ENCODE peak calls at places on chromosomes 13 and 19, in nine cellular contexts. I is endodermal cell, X is SK-N-SH, T is BE2C, P is epithelial cell of esophagus, Q is astrocyte of the spinal cord, G is WERI-Rb-1, N is psoas muscle, U is IMR-90. W is an unnamed sample.

GRCh38 chr19:23699521-23699860 is 12.5 kb upstream of the ZNF675 start:
- DNase-seq in I (no peak), X (peak), T (no peak), P (peak), Q (no peak), G (no peak), N (no peak), U (no peak), W (no peak)

GRCh38 chr19:31066385-31066784 is 282.9 kb downstream of the TSHZ3 start:
- DNase-seq in I (no peak), X (no peak), T (no peak), P (peak), Q (peak), G (no peak), N (no peak), U (peak), W (peak)

GRCh38 chr19:756232-756631 is 5.3 kb downstream of the MISP start:
- DNase-seq in I (peak), X (peak), T (peak), P (peak), Q (peak), G (no peak), N (no peak), U (peak), W (peak)

GRCh38 chr19:4352701-4353121 is 9.3 kb downstream of the MPND start:
- DNase-seq in I (peak), X (peak), T (peak), P (peak), Q (peak), G (peak), N (no peak), U (peak), W (peak)

GRCh38 chr13:73870970-73871935 is 263.0 kb downstream of the KLF12 start:
- DNase-seq in I (peak), X (no peak), T (no peak), P (peak), Q (peak), G (no peak), N (no peak), U (peak), W (peak)

GRCh38 chr13:60617863-60618733 is 221.1 kb downstream of the TDRD3 start:
- DNase-seq in I (peak), X (no peak), T (no peak), P (peak), Q (peak), G (no peak), N (no peak), U (peak), W (peak)

GRCh38 chr13:64819081-64819480 is 2411.1 kb downstream of the PCDH9 start:
- DNase-seq in I (no peak), X (no peak), T (no peak), P (peak), Q (peak), G (no peak), N (no peak), U (peak), W (no peak)

GRCh38 chr13:76029088-76029487 is 393.0 kb downstream of the LMO7 start:
- DNase-seq in I (no peak), X (no peak), T (no peak), P (no peak), Q (no peak), G (no peak), N (no peak), U (no peak), W (no peak)

GRCh38 chr13:112213467-112214245 is 146.7 kb downstream of the SOX1 start:
- DNase-seq in I (no peak), X (no peak), T (no peak), P (no peak), Q (no peak), G (no peak), N (no peak), U (no peak), W (no peak)

GRCh38 chr19:3249408-3249807 is 24.9 kb downstream of the CELF5 start:
- DNase-seq in I (peak), X (peak), T (peak), P (no peak), Q (no peak), G (peak), N (no peak), U (no peak), W (no peak)

GRCh38 chr19:34345934-34346333 is 19.1 kb upstream of the GPI start:
- DNase-seq in I (peak), X (peak), T (peak), P (peak), Q (peak), G (peak), N (peak), U (peak), W (peak)

GRCh38 chr13:52850396-52851152 is 2.1 kb upstream of the PCDH8 start:
- DNase-seq in I (peak), X (peak), T (peak), P (peak), Q (peak), G (peak), N (peak), U (peak), W (peak)

GRCh38 chr19:16338470-16339360 is 14.1 kb downstream of the KLF2 start:
- DNase-seq in I (peak), X (no peak), T (no peak), P (peak), Q (peak), G (no peak), N (peak), U (peak), W (peak)

GRCh38 chr13:76890036-76890435 is 3.8 kb upstream of the KCTD12 start:
- DNase-seq in I (no peak), X (no peak), T (no peak), P (peak), Q (peak), G (no peak), N (no peak), U (peak), W (peak)

GRCh38 chr19:19672816-19673215 is 4.2 kb downstream of the ZNF101 start:
- DNase-seq in I (no peak), X (no peak), T (no peak), P (peak), Q (no peak), G (no peak), N (no peak), U (no peak), W (no peak)

GRCh38 chr13:98155475-98156111 is 12.7 kb downstream of the FARP1 start:
- DNase-seq in I (no peak), X (no peak), T (peak), P (peak), Q (peak), G (no peak), N (no peak), U (peak), W (peak)

GRCh38 chr13:66805657-66806056 is 424.5 kb downstream of the PCDH9 start:
- DNase-seq in I (no peak), X (no peak), T (no peak), P (no peak), Q (peak), G (no peak), N (no peak), U (peak), W (no peak)

GRCh38 chr19:53519431-53519830 is 18.5 kb upstream of the ZNF331 start:
- DNase-seq in I (no peak), X (no peak), T (no peak), P (no peak), Q (no peak), G (no peak), N (no peak), U (no peak), W (no peak)

GRCh38 chr13:113647351-113648217 is 10.4 kb downstream of the ATP4B start:
- DNase-seq in I (peak), X (peak), T (peak), P (peak), Q (peak), G (peak), N (peak), U (no peak), W (peak)

GRCh38 chr13:27481766-27482165 is 31.4 kb upstream of the MTIF3 start:
- DNase-seq in I (peak), X (peak), T (peak), P (peak), Q (peak), G (peak), N (peak), U (peak), W (no peak)

GRCh38 chr19:4504297-4504701 is 14.0 kb downstream of the PLIN4 start:
- DNase-seq in I (no peak), X (no peak), T (no peak), P (no peak), Q (no peak), G (no peak), N (no peak), U (no peak), W (no peak)

GRCh38 chr19:17473041-17473440 is 2.7 kb downstream of the SLC27A1 start:
- DNase-seq in I (no peak), X (no peak), T (no peak), P (peak), Q (peak), G (peak), N (no peak), U (peak), W (peak)

GRCh38 chr19:1384478-1385110 is 887 bp downstream of the NDUFS7 start:
- DNase-seq in I (no peak), X (no peak), T (no peak), P (no peak), Q (no peak), G (no peak), N (no peak), U (no peak), W (no peak)

GRCh38 chr19:11479090-11479469 is 1.8 kb downstream of the ELAVL3 start:
- DNase-seq in I (no peak), X (no peak), T (no peak), P (no peak), Q (no peak), G (no peak), N (no peak), U (no peak), W (no peak)

DNA sequence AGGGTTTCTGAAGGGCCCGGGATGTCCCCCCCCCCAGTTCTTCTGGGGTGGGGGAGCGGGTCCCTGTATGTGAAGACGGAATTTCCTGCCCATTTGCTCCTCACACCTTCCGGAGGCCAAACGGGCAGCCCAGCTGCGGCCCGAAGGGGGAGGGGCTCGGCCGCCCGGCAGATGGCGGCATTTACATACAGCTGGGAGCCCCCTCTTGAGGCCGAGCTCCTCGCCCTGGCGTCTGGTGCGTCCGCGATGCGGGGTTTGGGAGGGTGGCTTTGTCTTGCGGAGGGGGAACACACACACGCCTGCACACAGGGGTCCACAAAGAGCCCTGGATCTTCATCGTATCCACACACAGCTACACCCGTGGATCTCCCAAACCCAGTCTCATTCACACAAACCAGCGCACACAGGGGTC is 891 bp upstream of the DLL3 start:
- DNase-seq in I (peak), X (peak), T (peak), P (peak), Q (peak), G (peak), N (no peak), U (peak), W (no peak)
- TF ChIP-seq CTCF in I (peak), X (peak), T (peak), P (peak), Q (peak), G (peak), N (peak), U (peak), W (peak)

DNA sequence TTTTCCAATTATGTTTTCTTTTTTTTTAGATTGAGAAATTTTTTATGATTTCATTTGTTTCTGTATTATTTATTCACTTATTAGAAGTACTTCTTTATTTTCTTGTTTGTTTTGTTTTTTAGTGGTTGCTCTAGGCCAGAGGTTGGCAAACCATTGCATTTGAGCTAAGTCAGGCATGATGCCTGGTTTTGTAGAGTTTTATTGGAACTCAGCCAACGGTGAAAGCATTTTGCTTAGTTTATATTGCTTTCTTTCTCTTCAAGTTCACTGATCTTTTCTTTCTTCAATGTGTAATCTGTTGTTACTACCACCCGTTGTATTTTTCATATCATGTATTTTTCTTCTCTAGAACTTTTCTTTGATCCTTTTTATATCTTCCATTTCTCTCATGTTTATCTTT is 19.7 kb downstream of the ZNF567 start:
- DNase-seq in I (no peak), X (no peak), T (no peak), P (no peak), Q (no peak), G (no peak), N (no peak), U (no peak), W (no peak)
- H3K4me3 ChIP-seq in I (peak), X (no peak), T (no peak), P (no peak), Q (no peak), G (no peak), N (no peak), U (no peak), W (no peak)

DNA sequence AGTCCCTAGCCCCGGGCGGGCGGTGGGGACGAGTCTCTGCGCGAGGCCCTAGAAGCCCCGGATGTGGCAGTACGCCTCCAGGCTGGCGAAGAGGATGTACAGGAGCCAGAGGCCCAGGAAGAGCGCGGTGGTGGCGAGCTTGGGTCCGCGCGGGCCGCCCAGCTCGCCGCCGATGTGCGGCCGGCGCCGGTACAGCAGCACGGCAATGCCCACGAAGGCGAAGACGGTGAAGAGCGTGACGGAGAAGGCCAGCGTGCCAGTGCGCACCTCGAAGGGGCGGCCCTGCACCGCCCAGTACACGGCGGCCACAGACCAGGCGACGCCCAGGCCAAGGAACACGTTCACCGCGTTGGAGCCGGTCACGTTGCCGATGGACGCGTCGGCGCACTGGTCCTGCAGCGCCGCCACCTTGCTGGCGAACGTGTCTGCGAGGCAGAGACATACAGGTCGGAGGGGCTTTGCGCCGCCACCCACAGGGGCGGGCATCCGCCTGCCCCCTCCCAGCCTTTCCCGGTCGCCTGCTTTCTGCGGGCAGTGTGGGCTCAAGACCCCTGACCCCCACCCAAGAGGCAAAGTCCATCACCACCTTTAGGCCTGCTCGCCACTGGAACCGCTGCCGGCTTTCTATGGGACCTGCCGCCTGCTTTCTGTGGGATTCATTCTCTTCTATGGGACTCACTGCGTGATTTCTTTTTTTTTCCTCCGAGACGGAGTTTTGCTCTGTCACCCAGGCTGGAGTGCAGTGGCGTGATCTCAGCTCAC is 10.9 kb upstream of the MEIS3 start:
- DNase-seq in I (peak), X (no peak), T (no peak), P (peak), Q (peak), G (no peak), N (no peak), U (peak), W (peak)
- TF ChIP-seq CTCF in I (peak), X (no peak), T (no peak), P (peak), Q (no peak), G (no peak), N (no peak), U (no peak), W (peak)

GRCh38 chr13:101880581-101880980 is 428.1 kb downstream of the ITGBL1 start:
- DNase-seq in I (no peak), X (no peak), T (no peak), P (no peak), Q (no peak), G (no peak), N (no peak), U (no peak), W (no peak)

GRCh38 chr13:101876951-101877350 is 424.5 kb downstream of the ITGBL1 start:
- DNase-seq in I (no peak), X (no peak), T (no peak), P (no peak), Q (no peak), G (no peak), N (no peak), U (no peak), W (no peak)

GRCh38 chr13:101875091-101875490 is 422.6 kb downstream of the ITGBL1 start:
- DNase-seq in I (no peak), X (no peak), T (no peak), P (no peak), Q (no peak), G (no peak), N (no peak), U (no peak), W (no peak)

GRCh38 chr13:101881593-101881992 is 429.1 kb downstream of the ITGBL1 start:
- DNase-seq in I (no peak), X (no peak), T (no peak), P (no peak), Q (no peak), G (no peak), N (no peak), U (no peak), W (no peak)

GRCh38 chr13:101875717-101876393 is 423.4 kb downstream of the ITGBL1 start:
- DNase-seq in I (no peak), X (no peak), T (no peak), P (peak), Q (peak), G (no peak), N (no peak), U (peak), W (peak)
- H3K4me3 ChIP-seq in I (no peak), X (no peak), T (no peak), P (no peak), Q (no peak), G (no peak), N (no peak), U (no peak), W (no peak)

DNA sequence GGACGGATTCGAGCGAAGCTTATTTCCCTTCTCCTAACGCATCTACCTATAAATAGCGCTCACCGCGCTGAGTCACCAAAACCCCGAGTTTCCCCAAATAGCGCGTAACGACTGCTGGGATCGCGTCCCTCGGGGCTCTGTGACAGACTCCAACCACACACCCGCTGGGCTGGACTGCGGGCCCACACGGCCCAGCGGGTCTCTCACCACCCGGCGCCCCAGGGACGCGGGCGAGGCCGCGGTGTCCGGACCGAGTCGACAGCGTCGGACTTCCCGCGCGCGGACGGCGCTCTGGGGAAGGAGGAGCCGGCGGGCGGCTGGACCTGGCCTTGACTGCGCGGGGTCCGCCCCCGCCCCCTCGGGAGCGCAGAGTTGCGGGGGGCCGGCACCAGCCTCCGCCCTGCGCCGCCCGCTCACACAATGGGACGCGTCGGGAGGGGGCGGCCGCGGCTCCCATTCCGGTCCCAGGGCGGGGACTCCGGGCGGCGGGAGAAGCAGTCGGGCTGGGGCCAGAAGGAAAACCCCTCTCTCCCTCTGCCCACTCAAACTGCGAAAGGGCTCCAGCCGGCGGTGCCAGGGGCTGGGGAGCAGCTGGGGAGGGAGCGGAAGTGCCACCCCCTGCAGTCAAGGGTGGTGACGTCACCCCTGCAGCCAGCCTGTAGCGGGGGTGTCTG is 108.8 kb downstream of the KCNRG start:
- DNase-seq in I (peak), X (no peak), T (no peak), P (peak), Q (peak), G (peak), N (peak), U (peak), W (peak)
- TF ChIP-seq CTCF in I (peak), X (no peak), T (no peak), P (no peak), Q (no peak), G (no peak), N (no peak), U (peak), W (no peak)

DNA sequence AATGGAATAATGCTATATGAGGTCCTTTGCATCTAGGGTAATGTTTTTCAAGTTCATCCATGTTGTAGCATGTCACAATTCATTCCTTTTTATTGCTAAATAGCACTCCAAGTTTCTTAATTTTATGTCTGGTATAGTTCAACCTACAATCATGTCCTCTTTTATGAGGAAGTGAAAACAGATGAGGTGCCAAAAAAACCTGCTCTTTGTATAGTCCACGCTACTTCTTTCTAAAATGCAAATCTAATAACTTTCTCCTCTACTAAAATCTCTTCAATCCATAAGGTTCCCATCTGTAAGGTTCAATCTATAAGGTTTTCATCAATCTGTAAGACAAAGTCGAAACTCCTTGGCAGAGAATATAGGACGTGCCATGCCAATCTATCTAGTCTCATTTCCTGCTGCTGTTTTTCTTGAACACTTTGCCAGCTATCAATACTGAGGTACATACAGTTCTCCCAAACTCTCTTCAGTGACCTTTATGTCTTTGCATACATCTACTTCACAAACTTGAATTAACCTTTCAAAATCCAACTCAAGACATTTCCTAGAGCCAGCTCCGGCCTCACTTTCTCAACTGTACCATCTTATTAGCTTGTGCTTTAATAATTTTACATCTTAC is 33.7 kb downstream of the INTS6 start:
- DNase-seq in I (no peak), X (no peak), T (no peak), P (peak), Q (no peak), G (no peak), N (no peak), U (no peak), W (no peak)
- H3K4me3 ChIP-seq in I (no peak), X (no peak), T (no peak), P (no peak), Q (no peak), G (no peak), N (no peak), U (no peak), W (no peak)

W was measured in AG10803.